ENCODE peak calls at places on chromosomes 6 and 20, in five cellular contexts. P is neural progenitor cell, U is suprapubic skin, L is tibial artery, T is stomach. M is an unnamed sample.

GRCh38 chr20:62220666-62221568 is 839 bp upstream of the HRH3 start:
- DNase-seq in U (no peak), L (no peak), P (peak), T (no peak), M (no peak)

GRCh38 chr20:43726811-43727338 is at the start of gene GTSF1L:
- DNase-seq in L (no peak), T (no peak), U (no peak), P (no peak), M (no peak)

GRCh38 chr6:163775313-163775712 is 360.8 kb downstream of the QKI start:
- DNase-seq in U (no peak), P (no peak), T (no peak), L (no peak), M (no peak)

GRCh38 chr6:111817451-111818146 is 55.7 kb downstream of the FYN start:
- DNase-seq in U (no peak), L (no peak), T (no peak), P (no peak), M (no peak)

GRCh38 chr20:48904566-48905321 is 16.8 kb upstream of the ARFGEF2 start:
- DNase-seq in T (peak), L (peak), P (peak), U (no peak), M (no peak)

GRCh38 chr20:49420811-49421295 is 61.6 kb downstream of the KCNB1 start:
- DNase-seq in U (peak), T (no peak), L (peak), P (no peak), M (no peak)

GRCh38 chr6:75207211-75207984 is 1.5 kb upstream of the COL12A1 start:
- DNase-seq in P (peak), T (no peak), L (no peak), U (no peak), M (peak)

GRCh38 chr6:150201791-150202329 is 59.0 kb downstream of the PPP1R14C start:
- DNase-seq in P (no peak), T (no peak), U (no peak), L (no peak), M (no peak)

GRCh38 chr20:14984305-14984704 is 646.9 kb upstream of the FLRT3 start:
- DNase-seq in P (no peak), L (no peak), U (no peak), T (no peak), M (no peak)

GRCh38 chr6:125104425-125104824 is 49.1 kb upstream of the TPD52L1 start:
- DNase-seq in P (peak), L (no peak), T (no peak), U (no peak), M (no peak)

GRCh38 chr6:43378631-43379030 is 9.2 kb upstream of the ZNF318 start:
- DNase-seq in T (no peak), P (no peak), U (no peak), L (no peak), M (no peak)

GRCh38 chr6:31834367-31834703 is 6.8 kb downstream of the HSPA1B start:
- DNase-seq in T (peak), L (peak), U (peak), P (peak), M (peak)

GRCh38 chr6:30743099-30744053 is 889 bp upstream of the FLOT1 start:
- DNase-seq in L (peak), P (no peak), T (no peak), U (no peak), M (peak)

GRCh38 chr20:12067686-12068085 is 150.0 kb downstream of the BTBD3 start:
- DNase-seq in T (no peak), P (no peak), U (no peak), L (no peak), M (no peak)

GRCh38 chr20:11849270-11849920 is 68.3 kb upstream of the BTBD3 start:
- DNase-seq in T (no peak), L (no peak), U (no peak), P (no peak), M (no peak)

GRCh38 chr6:168105813-168106660 is 27.0 kb upstream of the FRMD1 start:
- DNase-seq in T (no peak), U (no peak), L (no peak), P (no peak), M (peak)

GRCh38 chr6:6856538-6857523 is 250.9 kb upstream of the RREB1 start:
- DNase-seq in U (peak), L (no peak), P (peak), T (peak), M (peak)

GRCh38 chr6:105645166-105645565 is 242.3 kb upstream of the PREP start:
- DNase-seq in L (no peak), P (no peak), T (no peak), U (no peak), M (no peak)

GRCh38 chr6:111606620-111607115 is 990 bp upstream of the TRAF3IP2 start:
- DNase-seq in P (no peak), L (no peak), T (no peak), U (no peak), M (no peak)

GRCh38 chr6:155224031-155224451 is 39.8 kb upstream of the CLDN20 start:
- DNase-seq in T (no peak), P (no peak), L (no peak), U (no peak), M (no peak)

GRCh38 chr20:47790032-47790965 is 5.0 kb upstream of the SULF2 start:
- DNase-seq in L (no peak), T (no peak), P (no peak), U (no peak), M (peak)

GRCh38 chr6:7901056-7901455 is 9.5 kb downstream of the TXNDC5 start:
- DNase-seq in T (no peak), P (no peak), U (no peak), L (no peak), M (no peak)

GRCh38 chr20:33696448-33696847 is 10.3 kb upstream of the E2F1 start:
- DNase-seq in P (no peak), L (no peak), T (no peak), U (no peak), M (no peak)

GRCh38 chr20:63280929-63281545 is 8.4 kb downstream of the ARFGAP1 start:
- DNase-seq in L (no peak), U (no peak), T (no peak), P (peak), M (no peak)
- TF ChIP-seq CTCF in L (no peak), U (no peak), T (no peak), P (peak), M (no peak)

GRCh38 chr6:108609276-108609769 is 48.6 kb downstream of the FOXO3 start:
- DNase-seq in T (no peak), L (no peak), P (no peak), U (no peak), M (no peak)
- H3K27ac ChIP-seq in T (peak), L (peak), P (no peak), U (peak), M (no peak)

DNA sequence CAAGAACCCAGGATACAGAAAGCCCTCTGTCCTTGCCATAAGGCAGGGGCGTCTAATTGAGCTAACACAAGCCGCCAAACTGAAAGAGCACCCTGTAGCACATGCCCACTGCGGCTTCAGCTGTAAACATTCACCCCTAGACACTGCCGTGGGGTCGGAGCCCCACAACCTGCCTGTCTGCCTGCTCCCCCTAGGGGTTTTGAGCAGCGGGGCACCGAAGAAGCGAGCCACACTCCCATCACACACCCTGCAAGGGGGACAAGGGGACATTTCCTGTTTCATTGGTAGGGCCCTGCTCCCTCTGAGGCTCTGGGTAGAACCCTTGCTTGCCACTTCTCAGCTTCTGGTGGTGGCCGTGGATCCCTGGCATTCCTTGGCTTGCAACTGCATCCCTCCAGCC is 45.2 kb upstream of the BCLAF1 start:
- DNase-seq in T (no peak), P (peak), U (no peak), L (no peak), M (no peak)
- TF ChIP-seq CTCF in T (no peak), P (peak), U (no peak), L (no peak), M (no peak)

GRCh38 chr6:39816744-39817143 is 24.6 kb downstream of the DAAM2 start:
- DNase-seq in T (no peak), L (no peak), P (no peak), U (no peak), M (no peak)
- H3K27ac ChIP-seq in T (peak), L (peak), P (no peak), U (peak), M (no peak)

DNA sequence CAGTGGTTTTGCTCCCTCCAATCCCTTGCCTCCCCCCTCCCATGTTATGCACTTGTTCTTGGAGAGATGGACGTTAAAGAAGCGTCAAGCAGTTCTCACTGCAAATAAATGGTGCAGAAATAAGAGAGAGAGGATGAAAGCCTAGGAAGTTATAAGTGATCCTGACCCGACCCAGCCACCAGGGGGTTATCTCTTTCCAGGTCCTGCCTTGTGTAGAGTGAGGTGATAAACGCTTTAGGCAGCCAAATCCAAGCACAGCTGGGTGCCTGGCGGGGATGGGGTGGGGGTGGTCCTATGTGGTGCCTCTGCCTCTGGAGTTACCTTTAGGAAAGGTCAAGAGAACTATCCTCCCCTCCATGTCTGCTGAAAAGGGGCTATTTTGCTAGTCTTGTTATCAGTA is 9.1 kb upstream of the TFAP2A start:
- DNase-seq in U (no peak), L (no peak), P (no peak), T (no peak), M (no peak)
- TF ChIP-seq CTCF in U (no peak), L (no peak), P (peak), T (no peak), M (no peak)

GRCh38 chr6:1554881-1555569 is 54.7 kb upstream of the FOXC1 start:
- DNase-seq in L (peak), T (peak), U (no peak), P (peak), M (peak)
- H3K27ac ChIP-seq in L (peak), T (peak), U (peak), P (no peak), M (peak)

DNA sequence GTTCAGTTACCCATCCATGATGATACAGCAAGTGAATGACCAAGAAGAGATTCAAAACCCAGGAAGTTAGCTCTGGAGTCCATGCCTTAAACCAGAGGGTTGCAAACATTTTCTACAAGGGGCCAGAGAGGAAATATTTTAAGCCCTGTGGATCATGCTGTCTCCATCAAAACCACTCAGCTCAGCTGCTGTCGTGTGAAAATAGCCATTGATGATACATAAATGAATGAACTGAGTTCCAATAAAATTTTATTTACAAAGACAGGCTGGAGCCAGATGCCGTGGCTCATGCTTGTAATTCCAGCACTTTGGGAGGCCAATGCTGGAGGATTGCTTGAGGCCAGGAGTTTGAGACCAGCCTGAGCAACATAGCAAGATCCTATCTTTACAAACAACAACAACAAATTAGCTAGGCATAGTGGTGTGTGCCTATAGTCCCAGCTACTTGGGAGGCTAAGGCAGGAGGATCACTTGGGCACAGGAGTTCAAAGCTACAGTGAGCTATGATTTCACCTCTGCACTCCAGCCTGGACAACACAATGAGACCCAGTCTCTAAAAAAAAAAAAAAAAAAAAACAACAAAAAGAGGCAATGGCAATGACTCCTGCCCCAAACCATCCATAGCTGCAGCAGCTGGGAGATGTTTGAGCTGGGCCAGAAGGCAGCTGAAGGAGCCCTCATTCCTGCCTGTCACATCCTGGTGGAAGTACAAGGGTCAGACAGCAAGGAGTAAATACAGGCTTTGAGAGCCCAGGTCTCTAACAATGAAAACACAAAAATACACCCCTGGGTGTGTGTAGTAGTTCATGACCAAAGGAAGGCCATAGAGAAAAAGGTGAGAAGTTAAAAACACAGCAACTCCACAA is 44.0 kb upstream of the RIN2 start:
- DNase-seq in L (no peak), U (no peak), T (no peak), P (no peak), M (no peak)
- TF ChIP-seq CTCF in L (no peak), U (no peak), T (no peak), P (no peak), M (no peak)

DNA sequence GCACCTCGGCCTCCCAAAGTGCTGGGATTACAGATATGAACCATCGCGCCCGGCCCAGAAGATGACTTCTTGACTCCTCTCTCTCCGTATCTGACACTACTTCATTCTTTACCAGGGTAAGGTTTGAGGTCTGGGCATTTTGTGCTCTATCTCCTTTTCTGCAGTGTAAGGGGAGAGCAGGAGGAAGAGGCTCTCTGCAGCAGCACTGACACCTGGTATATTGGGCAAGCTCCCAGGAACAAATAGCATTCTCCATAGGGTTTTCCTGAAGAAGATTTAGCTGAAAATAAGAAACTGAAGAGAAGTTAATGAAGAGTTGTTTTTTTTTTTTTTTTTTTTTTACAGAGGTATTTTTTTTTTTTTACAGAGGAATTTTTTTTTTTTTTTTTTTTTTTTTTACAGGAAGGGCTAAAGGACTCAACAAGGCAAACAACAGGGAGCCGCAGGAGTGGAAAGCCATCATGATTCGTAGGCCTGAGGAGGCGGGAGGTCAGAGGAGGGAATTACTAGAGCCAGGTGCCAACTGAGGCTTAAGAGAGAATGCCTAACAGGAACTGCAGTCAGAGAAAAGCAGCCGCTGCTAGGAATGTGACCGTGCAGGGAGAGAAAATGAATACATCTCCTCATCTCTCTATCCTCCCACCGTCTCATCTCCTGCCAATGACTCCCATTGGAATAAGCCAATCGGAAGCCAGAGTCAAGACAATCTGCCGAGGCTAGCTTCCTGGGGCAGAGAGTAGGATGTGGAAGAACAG is 34.7 kb upstream of the ADGRF4 start:
- DNase-seq in P (peak), T (no peak), L (no peak), U (no peak), M (no peak)
- H3K27ac ChIP-seq in P (peak), T (no peak), L (no peak), U (no peak), M (no peak)

GRCh38 chr6:134230087-134230717 is 87.7 kb downstream of the SGK1 start:
- DNase-seq in P (peak), L (no peak), U (no peak), T (no peak), M (peak)

GRCh38 chr6:134229520-134229919 is 88.4 kb downstream of the SGK1 start:
- DNase-seq in L (no peak), U (no peak), P (no peak), T (no peak), M (no peak)

GRCh38 chr6:134233180-134233579 is 84.7 kb downstream of the SGK1 start:
- DNase-seq in P (no peak), L (no peak), U (no peak), T (no peak), M (no peak)

GRCh38 chr6:134235937-134236751 is 81.8 kb downstream of the SGK1 start:
- DNase-seq in U (no peak), T (no peak), L (no peak), P (no peak), M (no peak)

GRCh38 chr6:134230940-134231339 is 87.0 kb downstream of the SGK1 start:
- DNase-seq in L (no peak), U (no peak), P (no peak), T (no peak), M (no peak)
- TF ChIP-seq CTCF in L (no peak), U (no peak), P (no peak), T (no peak), M (no peak)

GRCh38 chr6:37503486-37503980 is 3.8 kb upstream of the CCDC167 start:
- DNase-seq in L (no peak), T (no peak), P (no peak), U (no peak), M (no peak)
- H3K27ac ChIP-seq in L (no peak), T (no peak), P (no peak), U (no peak), M (peak)